ENCODE peak calls at places on chromosomes 11 and 22, in nine cellular contexts. One of them, this sample, is unnamed.

GRCh38 chr11:65497141-65498041 is 1.5 kb upstream of the MALAT1 start:
- DNase-seq in ACHN: peak
- DNase-seq in non-pigmented ciliary epithelial cell: no peak
- DNase-seq in naive B cell: peak
- DNase-seq in brain microvascular endothelial cell: peak
- DNase-seq in stimulated activated CD4-positive, alpha-beta T cell treated with anti-CD3 and anti-CD28 coated beads, Interleukin-1b, Interleukin-23, amount 100 ng/mL, for 24 hours: peak
- DNase-seq in hippocampal formation: peak
- DNase-seq in heart right ventricle: peak
- DNase-seq in globus pallidus: peak
- DNase-seq in this sample: peak

GRCh38 chr22:30940655-30941362 is 27.8 kb downstream of the MORC2 start:
- DNase-seq in ACHN: no peak
- DNase-seq in non-pigmented ciliary epithelial cell: no peak
- DNase-seq in naive B cell: no peak
- DNase-seq in brain microvascular endothelial cell: no peak
- DNase-seq in stimulated activated CD4-positive, alpha-beta T cell treated with anti-CD3 and anti-CD28 coated beads, Interleukin-1b, Interleukin-23, amount 100 ng/mL, for 24 hours: no peak
- DNase-seq in hippocampal formation: no peak
- DNase-seq in heart right ventricle: no peak
- DNase-seq in globus pallidus: no peak
- DNase-seq in this sample: no peak

GRCh38 chr11:86228967-86229330 is 15.6 kb upstream of the EED start:
- DNase-seq in ACHN: no peak
- DNase-seq in non-pigmented ciliary epithelial cell: no peak
- DNase-seq in naive B cell: no peak
- DNase-seq in brain microvascular endothelial cell: no peak
- DNase-seq in stimulated activated CD4-positive, alpha-beta T cell treated with anti-CD3 and anti-CD28 coated beads, Interleukin-1b, Interleukin-23, amount 100 ng/mL, for 24 hours: no peak
- DNase-seq in hippocampal formation: no peak
- DNase-seq in heart right ventricle: no peak
- DNase-seq in globus pallidus: no peak
- DNase-seq in this sample: no peak

GRCh38 chr11:77525455-77526091 is 51.7 kb upstream of the PAK1 start:
- DNase-seq in ACHN: no peak
- DNase-seq in non-pigmented ciliary epithelial cell: no peak
- DNase-seq in naive B cell: peak
- DNase-seq in brain microvascular endothelial cell: no peak
- DNase-seq in stimulated activated CD4-positive, alpha-beta T cell treated with anti-CD3 and anti-CD28 coated beads, Interleukin-1b, Interleukin-23, amount 100 ng/mL, for 24 hours: no peak
- DNase-seq in hippocampal formation: peak
- DNase-seq in heart right ventricle: no peak
- DNase-seq in globus pallidus: peak
- DNase-seq in this sample: no peak

GRCh38 chr11:120337133-120337895 is 1.1 kb downstream of the ARHGEF12 start:
- DNase-seq in ACHN: peak
- DNase-seq in non-pigmented ciliary epithelial cell: no peak
- DNase-seq in naive B cell: peak
- DNase-seq in brain microvascular endothelial cell: no peak
- DNase-seq in stimulated activated CD4-positive, alpha-beta T cell treated with anti-CD3 and anti-CD28 coated beads, Interleukin-1b, Interleukin-23, amount 100 ng/mL, for 24 hours: no peak
- DNase-seq in hippocampal formation: peak
- DNase-seq in heart right ventricle: peak
- DNase-seq in globus pallidus: no peak
- DNase-seq in this sample: peak

GRCh38 chr22:39434721-39435120 is 22.1 kb upstream of the MGAT3 start:
- DNase-seq in ACHN: no peak
- DNase-seq in non-pigmented ciliary epithelial cell: no peak
- DNase-seq in naive B cell: no peak
- DNase-seq in brain microvascular endothelial cell: no peak
- DNase-seq in stimulated activated CD4-positive, alpha-beta T cell treated with anti-CD3 and anti-CD28 coated beads, Interleukin-1b, Interleukin-23, amount 100 ng/mL, for 24 hours: no peak
- DNase-seq in hippocampal formation: no peak
- DNase-seq in heart right ventricle: no peak
- DNase-seq in globus pallidus: no peak
- DNase-seq in this sample: no peak

GRCh38 chr11:95647805-95648379 is 141.7 kb downstream of the FAM76B start:
- DNase-seq in ACHN: no peak
- DNase-seq in non-pigmented ciliary epithelial cell: no peak
- DNase-seq in naive B cell: no peak
- DNase-seq in brain microvascular endothelial cell: no peak
- DNase-seq in stimulated activated CD4-positive, alpha-beta T cell treated with anti-CD3 and anti-CD28 coated beads, Interleukin-1b, Interleukin-23, amount 100 ng/mL, for 24 hours: no peak
- DNase-seq in hippocampal formation: no peak
- DNase-seq in heart right ventricle: no peak
- DNase-seq in globus pallidus: no peak
- DNase-seq in this sample: no peak

GRCh38 chr11:105611837-105612480 is 2.1 kb downstream of the GRIA4 start:
- DNase-seq in ACHN: peak
- DNase-seq in non-pigmented ciliary epithelial cell: no peak
- DNase-seq in naive B cell: no peak
- DNase-seq in brain microvascular endothelial cell: no peak
- DNase-seq in stimulated activated CD4-positive, alpha-beta T cell treated with anti-CD3 and anti-CD28 coated beads, Interleukin-1b, Interleukin-23, amount 100 ng/mL, for 24 hours: no peak
- DNase-seq in hippocampal formation: peak
- DNase-seq in heart right ventricle: no peak
- DNase-seq in globus pallidus: peak
- DNase-seq in this sample: no peak

GRCh38 chr22:45450931-45451651 is 37.6 kb downstream of the RIBC2 start:
- DNase-seq in ACHN: no peak
- DNase-seq in non-pigmented ciliary epithelial cell: no peak
- DNase-seq in naive B cell: no peak
- DNase-seq in brain microvascular endothelial cell: no peak
- DNase-seq in stimulated activated CD4-positive, alpha-beta T cell treated with anti-CD3 and anti-CD28 coated beads, Interleukin-1b, Interleukin-23, amount 100 ng/mL, for 24 hours: no peak
- DNase-seq in hippocampal formation: no peak
- DNase-seq in heart right ventricle: peak
- DNase-seq in globus pallidus: no peak
- DNase-seq in this sample: no peak

GRCh38 chr22:24337894-24338645 is 67.4 kb downstream of the SPECC1L start:
- DNase-seq in ACHN: no peak
- DNase-seq in non-pigmented ciliary epithelial cell: no peak
- DNase-seq in naive B cell: no peak
- DNase-seq in brain microvascular endothelial cell: no peak
- DNase-seq in stimulated activated CD4-positive, alpha-beta T cell treated with anti-CD3 and anti-CD28 coated beads, Interleukin-1b, Interleukin-23, amount 100 ng/mL, for 24 hours: no peak
- DNase-seq in hippocampal formation: no peak
- DNase-seq in heart right ventricle: no peak
- DNase-seq in globus pallidus: no peak
- DNase-seq in this sample: no peak

GRCh38 chr11:117259417-117259816 is 26.9 kb downstream of the RNF214 start:
- DNase-seq in ACHN: no peak
- DNase-seq in non-pigmented ciliary epithelial cell: peak
- DNase-seq in naive B cell: no peak
- DNase-seq in brain microvascular endothelial cell: peak
- DNase-seq in stimulated activated CD4-positive, alpha-beta T cell treated with anti-CD3 and anti-CD28 coated beads, Interleukin-1b, Interleukin-23, amount 100 ng/mL, for 24 hours: no peak
- DNase-seq in hippocampal formation: no peak
- DNase-seq in heart right ventricle: no peak
- DNase-seq in globus pallidus: no peak
- DNase-seq in this sample: no peak

GRCh38 chr11:65189191-65189590 is 7.5 kb downstream of the CAPN1 start:
- DNase-seq in ACHN: no peak
- DNase-seq in non-pigmented ciliary epithelial cell: no peak
- DNase-seq in naive B cell: no peak
- DNase-seq in brain microvascular endothelial cell: no peak
- DNase-seq in stimulated activated CD4-positive, alpha-beta T cell treated with anti-CD3 and anti-CD28 coated beads, Interleukin-1b, Interleukin-23, amount 100 ng/mL, for 24 hours: no peak
- DNase-seq in hippocampal formation: no peak
- DNase-seq in heart right ventricle: no peak
- DNase-seq in globus pallidus: no peak
- DNase-seq in this sample: no peak

GRCh38 chr11:117902001-117902855 is 25.8 kb upstream of the FXYD6 start:
- DNase-seq in ACHN: no peak
- DNase-seq in non-pigmented ciliary epithelial cell: no peak
- DNase-seq in naive B cell: no peak
- DNase-seq in brain microvascular endothelial cell: no peak
- DNase-seq in stimulated activated CD4-positive, alpha-beta T cell treated with anti-CD3 and anti-CD28 coated beads, Interleukin-1b, Interleukin-23, amount 100 ng/mL, for 24 hours: no peak
- DNase-seq in hippocampal formation: no peak
- DNase-seq in heart right ventricle: no peak
- DNase-seq in globus pallidus: no peak
- DNase-seq in this sample: no peak

GRCh38 chr22:18905540-18906409 is at the start of gene DGCR6:
- DNase-seq in ACHN: no peak
- DNase-seq in non-pigmented ciliary epithelial cell: no peak
- DNase-seq in naive B cell: no peak
- DNase-seq in brain microvascular endothelial cell: no peak
- DNase-seq in stimulated activated CD4-positive, alpha-beta T cell treated with anti-CD3 and anti-CD28 coated beads, Interleukin-1b, Interleukin-23, amount 100 ng/mL, for 24 hours: no peak
- DNase-seq in hippocampal formation: no peak
- DNase-seq in heart right ventricle: no peak
- DNase-seq in globus pallidus: no peak
- DNase-seq in this sample: no peak

GRCh38 chr11:62880231-62880802 is 379 bp upstream of the SLC3A2 start:
- DNase-seq in ACHN: peak
- DNase-seq in non-pigmented ciliary epithelial cell: no peak
- DNase-seq in naive B cell: no peak
- DNase-seq in brain microvascular endothelial cell: peak
- DNase-seq in stimulated activated CD4-positive, alpha-beta T cell treated with anti-CD3 and anti-CD28 coated beads, Interleukin-1b, Interleukin-23, amount 100 ng/mL, for 24 hours: no peak
- DNase-seq in hippocampal formation: no peak
- DNase-seq in heart right ventricle: no peak
- DNase-seq in globus pallidus: no peak
- DNase-seq in this sample: no peak

GRCh38 chr22:43455861-43456260 is 44.0 kb downstream of the MPPED1 start:
- DNase-seq in ACHN: no peak
- DNase-seq in non-pigmented ciliary epithelial cell: no peak
- DNase-seq in naive B cell: no peak
- DNase-seq in brain microvascular endothelial cell: no peak
- DNase-seq in stimulated activated CD4-positive, alpha-beta T cell treated with anti-CD3 and anti-CD28 coated beads, Interleukin-1b, Interleukin-23, amount 100 ng/mL, for 24 hours: no peak
- DNase-seq in hippocampal formation: no peak
- DNase-seq in heart right ventricle: no peak
- DNase-seq in globus pallidus: no peak
- DNase-seq in this sample: no peak

GRCh38 chr11:73859671-73860070 is 17.0 kb downstream of the COA4 start:
- DNase-seq in ACHN: no peak
- DNase-seq in non-pigmented ciliary epithelial cell: no peak
- DNase-seq in naive B cell: no peak
- DNase-seq in brain microvascular endothelial cell: no peak
- DNase-seq in stimulated activated CD4-positive, alpha-beta T cell treated with anti-CD3 and anti-CD28 coated beads, Interleukin-1b, Interleukin-23, amount 100 ng/mL, for 24 hours: no peak
- DNase-seq in hippocampal formation: no peak
- DNase-seq in heart right ventricle: no peak
- DNase-seq in globus pallidus: no peak
- DNase-seq in this sample: no peak

GRCh38 chr11:16195659-16196058 is 160.7 kb downstream of the SOX6 start:
- DNase-seq in ACHN: no peak
- DNase-seq in non-pigmented ciliary epithelial cell: peak
- DNase-seq in naive B cell: no peak
- DNase-seq in brain microvascular endothelial cell: peak
- DNase-seq in stimulated activated CD4-positive, alpha-beta T cell treated with anti-CD3 and anti-CD28 coated beads, Interleukin-1b, Interleukin-23, amount 100 ng/mL, for 24 hours: no peak
- DNase-seq in hippocampal formation: no peak
- DNase-seq in heart right ventricle: no peak
- DNase-seq in globus pallidus: no peak
- DNase-seq in this sample: no peak

GRCh38 chr22:39908121-39908520 is 7.2 kb downstream of the GRAP2 start:
- DNase-seq in ACHN: no peak
- DNase-seq in non-pigmented ciliary epithelial cell: no peak
- DNase-seq in naive B cell: no peak
- DNase-seq in brain microvascular endothelial cell: no peak
- DNase-seq in stimulated activated CD4-positive, alpha-beta T cell treated with anti-CD3 and anti-CD28 coated beads, Interleukin-1b, Interleukin-23, amount 100 ng/mL, for 24 hours: no peak
- DNase-seq in hippocampal formation: no peak
- DNase-seq in heart right ventricle: no peak
- DNase-seq in globus pallidus: no peak
- DNase-seq in this sample: no peak

GRCh38 chr11:9228086-9228485 is 37.1 kb downstream of the DENND5A start:
- DNase-seq in ACHN: no peak
- DNase-seq in non-pigmented ciliary epithelial cell: no peak
- DNase-seq in naive B cell: no peak
- DNase-seq in brain microvascular endothelial cell: no peak
- DNase-seq in stimulated activated CD4-positive, alpha-beta T cell treated with anti-CD3 and anti-CD28 coated beads, Interleukin-1b, Interleukin-23, amount 100 ng/mL, for 24 hours: no peak
- DNase-seq in hippocampal formation: no peak
- DNase-seq in heart right ventricle: no peak
- DNase-seq in globus pallidus: no peak
- DNase-seq in this sample: no peak

GRCh38 chr22:32558681-32559355 is 84.2 kb downstream of the FBXO7 start:
- DNase-seq in ACHN: peak
- DNase-seq in non-pigmented ciliary epithelial cell: no peak
- DNase-seq in naive B cell: no peak
- DNase-seq in brain microvascular endothelial cell: peak
- DNase-seq in stimulated activated CD4-positive, alpha-beta T cell treated with anti-CD3 and anti-CD28 coated beads, Interleukin-1b, Interleukin-23, amount 100 ng/mL, for 24 hours: no peak
- DNase-seq in hippocampal formation: no peak
- DNase-seq in heart right ventricle: no peak
- DNase-seq in globus pallidus: no peak
- DNase-seq in this sample: peak

GRCh38 chr22:24108073-24108472 is 73.2 kb upstream of the SUSD2 start:
- DNase-seq in ACHN: no peak
- DNase-seq in non-pigmented ciliary epithelial cell: no peak
- DNase-seq in naive B cell: no peak
- DNase-seq in brain microvascular endothelial cell: no peak
- DNase-seq in stimulated activated CD4-positive, alpha-beta T cell treated with anti-CD3 and anti-CD28 coated beads, Interleukin-1b, Interleukin-23, amount 100 ng/mL, for 24 hours: no peak
- DNase-seq in hippocampal formation: no peak
- DNase-seq in heart right ventricle: no peak
- DNase-seq in globus pallidus: no peak
- DNase-seq in this sample: no peak

GRCh38 chr11:63876616-63877015 is 37.7 kb downstream of the MARK2 start:
- DNase-seq in ACHN: no peak
- DNase-seq in non-pigmented ciliary epithelial cell: no peak
- DNase-seq in naive B cell: no peak
- DNase-seq in brain microvascular endothelial cell: no peak
- DNase-seq in stimulated activated CD4-positive, alpha-beta T cell treated with anti-CD3 and anti-CD28 coated beads, Interleukin-1b, Interleukin-23, amount 100 ng/mL, for 24 hours: no peak
- DNase-seq in hippocampal formation: no peak
- DNase-seq in heart right ventricle: no peak
- DNase-seq in globus pallidus: no peak
- DNase-seq in this sample: no peak

GRCh38 chr22:39169797-39170466 is 17.5 kb upstream of the CBX7 start:
- DNase-seq in ACHN: no peak
- DNase-seq in non-pigmented ciliary epithelial cell: no peak
- DNase-seq in naive B cell: no peak
- DNase-seq in brain microvascular endothelial cell: no peak
- DNase-seq in stimulated activated CD4-positive, alpha-beta T cell treated with anti-CD3 and anti-CD28 coated beads, Interleukin-1b, Interleukin-23, amount 100 ng/mL, for 24 hours: no peak
- DNase-seq in hippocampal formation: no peak
- DNase-seq in heart right ventricle: no peak
- DNase-seq in globus pallidus: no peak
- DNase-seq in this sample: no peak

GRCh38 chr11:73275381-73275750 is 3.2 kb downstream of the P2RY6 start:
- DNase-seq in ACHN: no peak
- DNase-seq in non-pigmented ciliary epithelial cell: no peak
- DNase-seq in naive B cell: no peak
- DNase-seq in brain microvascular endothelial cell: no peak
- DNase-seq in stimulated activated CD4-positive, alpha-beta T cell treated with anti-CD3 and anti-CD28 coated beads, Interleukin-1b, Interleukin-23, amount 100 ng/mL, for 24 hours: no peak
- DNase-seq in hippocampal formation: no peak
- DNase-seq in heart right ventricle: no peak
- DNase-seq in globus pallidus: no peak
- DNase-seq in this sample: no peak

GRCh38 chr11:68037481-68038225 is 1.2 kb upstream of the TCIRG1 start:
- DNase-seq in ACHN: no peak
- DNase-seq in non-pigmented ciliary epithelial cell: no peak
- DNase-seq in naive B cell: no peak
- DNase-seq in brain microvascular endothelial cell: no peak
- DNase-seq in stimulated activated CD4-positive, alpha-beta T cell treated with anti-CD3 and anti-CD28 coated beads, Interleukin-1b, Interleukin-23, amount 100 ng/mL, for 24 hours: no peak
- DNase-seq in hippocampal formation: no peak
- DNase-seq in heart right ventricle: no peak
- DNase-seq in globus pallidus: no peak
- DNase-seq in this sample: no peak

GRCh38 chr11:10130872-10131271 is 163.1 kb downstream of the SBF2 start:
- DNase-seq in ACHN: no peak
- DNase-seq in non-pigmented ciliary epithelial cell: no peak
- DNase-seq in naive B cell: no peak
- DNase-seq in brain microvascular endothelial cell: no peak
- DNase-seq in stimulated activated CD4-positive, alpha-beta T cell treated with anti-CD3 and anti-CD28 coated beads, Interleukin-1b, Interleukin-23, amount 100 ng/mL, for 24 hours: no peak
- DNase-seq in hippocampal formation: no peak
- DNase-seq in heart right ventricle: no peak
- DNase-seq in globus pallidus: no peak
- DNase-seq in this sample: no peak

GRCh38 chr11:43868852-43869567 is 11.6 kb upstream of the ALKBH3 start:
- DNase-seq in ACHN: peak
- DNase-seq in non-pigmented ciliary epithelial cell: peak
- DNase-seq in naive B cell: no peak
- DNase-seq in brain microvascular endothelial cell: peak
- DNase-seq in stimulated activated CD4-positive, alpha-beta T cell treated with anti-CD3 and anti-CD28 coated beads, Interleukin-1b, Interleukin-23, amount 100 ng/mL, for 24 hours: no peak
- DNase-seq in hippocampal formation: no peak
- DNase-seq in heart right ventricle: no peak
- DNase-seq in globus pallidus: no peak
- DNase-seq in this sample: peak

GRCh38 chr22:49270595-49271368 is 556.9 kb downstream of the BRD1 start:
- DNase-seq in ACHN: no peak
- DNase-seq in non-pigmented ciliary epithelial cell: no peak
- DNase-seq in naive B cell: no peak
- DNase-seq in brain microvascular endothelial cell: no peak
- DNase-seq in stimulated activated CD4-positive, alpha-beta T cell treated with anti-CD3 and anti-CD28 coated beads, Interleukin-1b, Interleukin-23, amount 100 ng/mL, for 24 hours: no peak
- DNase-seq in hippocampal formation: no peak
- DNase-seq in heart right ventricle: no peak
- DNase-seq in globus pallidus: no peak
- DNase-seq in this sample: no peak

GRCh38 chr11:66328036-66328306 is 8.3 kb downstream of the RIN1 start:
- DNase-seq in ACHN: no peak
- DNase-seq in non-pigmented ciliary epithelial cell: no peak
- DNase-seq in naive B cell: no peak
- DNase-seq in brain microvascular endothelial cell: no peak
- DNase-seq in stimulated activated CD4-positive, alpha-beta T cell treated with anti-CD3 and anti-CD28 coated beads, Interleukin-1b, Interleukin-23, amount 100 ng/mL, for 24 hours: no peak
- DNase-seq in hippocampal formation: no peak
- DNase-seq in heart right ventricle: no peak
- DNase-seq in globus pallidus: no peak
- DNase-seq in this sample: no peak

GRCh38 chr22:29617922-29618629 is 14.6 kb downstream of the NF2 start:
- DNase-seq in ACHN: peak
- DNase-seq in non-pigmented ciliary epithelial cell: no peak
- DNase-seq in naive B cell: no peak
- DNase-seq in brain microvascular endothelial cell: no peak
- DNase-seq in stimulated activated CD4-positive, alpha-beta T cell treated with anti-CD3 and anti-CD28 coated beads, Interleukin-1b, Interleukin-23, amount 100 ng/mL, for 24 hours: no peak
- DNase-seq in hippocampal formation: no peak
- DNase-seq in heart right ventricle: no peak
- DNase-seq in globus pallidus: no peak
- DNase-seq in this sample: peak

This sample was measured in lung microvascular endothelial cell.